ENCODE peak calls at places on chromosome 10, in six cellular contexts. One of them, this sample, is unnamed.

GRCh38 chr10:116151076-116151475 is 121.9 kb downstream of the GFRA1 start:
- DNase-seq in CD8-positive, alpha-beta memory T cell: no peak
- DNase-seq in transverse colon: no peak
- DNase-seq in heart right ventricle: no peak
- DNase-seq in astrocyte: no peak
- DNase-seq in A549: no peak
- DNase-seq in this sample: no peak

GRCh38 chr10:96747734-96748550 is 27.6 kb upstream of the PIK3AP1 start:
- DNase-seq in CD8-positive, alpha-beta memory T cell: no peak
- DNase-seq in transverse colon: no peak
- DNase-seq in heart right ventricle: no peak
- DNase-seq in astrocyte: no peak
- DNase-seq in A549: no peak
- DNase-seq in this sample: no peak

GRCh38 chr10:36462194-36462593 is 663.2 kb upstream of the ANKRD30A start:
- DNase-seq in CD8-positive, alpha-beta memory T cell: no peak
- DNase-seq in transverse colon: no peak
- DNase-seq in heart right ventricle: no peak
- DNase-seq in astrocyte: no peak
- DNase-seq in A549: no peak
- DNase-seq in this sample: no peak

GRCh38 chr10:81026597-81026996 is 488.9 kb downstream of the SH2D4B start:
- DNase-seq in CD8-positive, alpha-beta memory T cell: no peak
- DNase-seq in transverse colon: no peak
- DNase-seq in heart right ventricle: no peak
- DNase-seq in astrocyte: no peak
- DNase-seq in A549: no peak
- DNase-seq in this sample: no peak

GRCh38 chr10:101617824-101618568 is 29.9 kb downstream of the DPCD start:
- DNase-seq in CD8-positive, alpha-beta memory T cell: no peak
- DNase-seq in transverse colon: no peak
- DNase-seq in heart right ventricle: no peak
- DNase-seq in astrocyte: no peak
- DNase-seq in A549: no peak
- DNase-seq in this sample: no peak

GRCh38 chr10:132704008-132704814 is 81.7 kb downstream of the NKX6-2 start:
- DNase-seq in CD8-positive, alpha-beta memory T cell: no peak
- DNase-seq in transverse colon: no peak
- DNase-seq in heart right ventricle: no peak
- DNase-seq in astrocyte: no peak
- DNase-seq in A549: no peak
- DNase-seq in this sample: no peak

GRCh38 chr10:32150532-32151101 is 94.4 kb upstream of the KIF5B start:
- DNase-seq in CD8-positive, alpha-beta memory T cell: no peak
- DNase-seq in transverse colon: no peak
- DNase-seq in heart right ventricle: no peak
- DNase-seq in astrocyte: peak; percentile 57
- DNase-seq in A549: no peak
- DNase-seq in this sample: no peak

GRCh38 chr10:133527779-133528271 is 662 bp downstream of the CYP2E1 start:
- DNase-seq in CD8-positive, alpha-beta memory T cell: no peak
- DNase-seq in transverse colon: no peak
- DNase-seq in heart right ventricle: no peak
- DNase-seq in astrocyte: no peak
- DNase-seq in A549: no peak
- DNase-seq in this sample: peak; percentile 59

GRCh38 chr10:23345861-23346260 is 1.3 kb upstream of the C10orf67 start:
- DNase-seq in CD8-positive, alpha-beta memory T cell: no peak
- DNase-seq in transverse colon: no peak
- DNase-seq in heart right ventricle: no peak
- DNase-seq in astrocyte: peak; percentile 89
- DNase-seq in A549: peak; percentile 5
- DNase-seq in this sample: no peak

GRCh38 chr10:23395017-23395416 is 43.9 kb upstream of the OTUD1 start:
- DNase-seq in CD8-positive, alpha-beta memory T cell: no peak
- DNase-seq in transverse colon: no peak
- DNase-seq in heart right ventricle: no peak
- DNase-seq in astrocyte: no peak
- DNase-seq in A549: no peak
- DNase-seq in this sample: no peak

GRCh38 chr10:63466168-63466935 is 575 bp upstream of the JMJD1C start:
- DNase-seq in CD8-positive, alpha-beta memory T cell: peak; percentile 46
- DNase-seq in transverse colon: peak; percentile 64
- DNase-seq in heart right ventricle: peak; percentile 51
- DNase-seq in astrocyte: peak; percentile 58
- DNase-seq in A549: peak; percentile 70
- DNase-seq in this sample: peak; percentile 69

GRCh38 chr10:86402283-86402931 is 35.8 kb upstream of the GRID1 start:
- DNase-seq in CD8-positive, alpha-beta memory T cell: no peak
- DNase-seq in transverse colon: no peak
- DNase-seq in heart right ventricle: no peak
- DNase-seq in astrocyte: peak; percentile 39
- DNase-seq in A549: no peak
- DNase-seq in this sample: no peak

GRCh38 chr10:109328001-109328400 is 595.3 kb downstream of the XPNPEP1 start:
- DNase-seq in CD8-positive, alpha-beta memory T cell: no peak
- DNase-seq in transverse colon: no peak
- DNase-seq in heart right ventricle: no peak
- DNase-seq in astrocyte: no peak
- DNase-seq in A549: no peak
- DNase-seq in this sample: no peak

GRCh38 chr10:50152792-50153272 is 85.1 kb downstream of the WASHC2A start:
- DNase-seq in CD8-positive, alpha-beta memory T cell: no peak
- DNase-seq in transverse colon: no peak
- DNase-seq in heart right ventricle: no peak
- DNase-seq in astrocyte: no peak
- DNase-seq in A549: no peak
- DNase-seq in this sample: peak; percentile 62

GRCh38 chr10:34956756-34957155 is 133.4 kb downstream of the CUL2 start:
- DNase-seq in CD8-positive, alpha-beta memory T cell: no peak
- DNase-seq in transverse colon: no peak
- DNase-seq in heart right ventricle: no peak
- DNase-seq in astrocyte: no peak
- DNase-seq in A549: peak; percentile 33
- DNase-seq in this sample: no peak

GRCh38 chr10:15341502-15342128 is 29.5 kb downstream of the FAM171A1 start:
- DNase-seq in CD8-positive, alpha-beta memory T cell: no peak
- DNase-seq in transverse colon: no peak
- DNase-seq in heart right ventricle: no peak
- DNase-seq in astrocyte: no peak
- DNase-seq in A549: no peak
- DNase-seq in this sample: no peak

GRCh38 chr10:5545011-5545410 is 20.2 kb downstream of the CALML3 start:
- DNase-seq in CD8-positive, alpha-beta memory T cell: no peak
- DNase-seq in transverse colon: peak; percentile 4
- DNase-seq in heart right ventricle: no peak
- DNase-seq in astrocyte: no peak
- DNase-seq in A549: no peak
- DNase-seq in this sample: peak; percentile 12

GRCh38 chr10:61903184-61903990 is 1.9 kb downstream of the ARID5B start:
- DNase-seq in CD8-positive, alpha-beta memory T cell: peak; percentile 78
- DNase-seq in transverse colon: peak; percentile 76
- DNase-seq in heart right ventricle: peak; percentile 46
- DNase-seq in astrocyte: peak; percentile 73
- DNase-seq in A549: peak; percentile 25
- DNase-seq in this sample: peak; percentile 52

GRCh38 chr10:44312401-44312800 is 72.5 kb downstream of the CXCL12 start:
- DNase-seq in CD8-positive, alpha-beta memory T cell: no peak
- DNase-seq in transverse colon: no peak
- DNase-seq in heart right ventricle: no peak
- DNase-seq in astrocyte: no peak
- DNase-seq in A549: no peak
- DNase-seq in this sample: no peak

GRCh38 chr10:115942106-115942505 is 330.9 kb downstream of the GFRA1 start:
- DNase-seq in CD8-positive, alpha-beta memory T cell: no peak
- DNase-seq in transverse colon: no peak
- DNase-seq in heart right ventricle: no peak
- DNase-seq in astrocyte: no peak
- DNase-seq in A549: no peak
- DNase-seq in this sample: no peak

GRCh38 chr10:126931548-126931947 is 26.3 kb downstream of the DOCK1 start:
- DNase-seq in CD8-positive, alpha-beta memory T cell: no peak
- DNase-seq in transverse colon: no peak
- DNase-seq in heart right ventricle: no peak
- DNase-seq in astrocyte: no peak
- DNase-seq in A549: no peak
- DNase-seq in this sample: no peak
- H3K4me3 ChIP-seq in CD8-positive, alpha-beta memory T cell: no peak overlapping the region
- H3K4me3 ChIP-seq in transverse colon: no peak overlapping the region
- H3K4me3 ChIP-seq in heart right ventricle: peak overlapping the region; percentile 36
- H3K4me3 ChIP-seq in astrocyte: no peak overlapping the region
- H3K4me3 ChIP-seq in A549: no peak overlapping the region
- H3K4me3 ChIP-seq in this sample: no peak overlapping the region

GRCh38 chr10:121337356-121337936 is 260.8 kb downstream of the FGFR2 start:
- DNase-seq in CD8-positive, alpha-beta memory T cell: no peak
- DNase-seq in transverse colon: no peak
- DNase-seq in heart right ventricle: no peak
- DNase-seq in astrocyte: no peak
- DNase-seq in A549: no peak
- DNase-seq in this sample: peak; percentile 26

GRCh38 chr10:121335386-121335925 is 262.8 kb downstream of the FGFR2 start:
- DNase-seq in CD8-positive, alpha-beta memory T cell: no peak
- DNase-seq in transverse colon: no peak
- DNase-seq in heart right ventricle: no peak
- DNase-seq in astrocyte: no peak
- DNase-seq in A549: no peak
- DNase-seq in this sample: no peak

GRCh38 chr10:121338206-121338991 is 259.8 kb downstream of the FGFR2 start:
- DNase-seq in CD8-positive, alpha-beta memory T cell: no peak
- DNase-seq in transverse colon: no peak
- DNase-seq in heart right ventricle: no peak
- DNase-seq in astrocyte: no peak
- DNase-seq in A549: no peak
- DNase-seq in this sample: no peak

GRCh38 chr10:121339136-121339535 is 259.1 kb downstream of the FGFR2 start:
- DNase-seq in CD8-positive, alpha-beta memory T cell: no peak
- DNase-seq in transverse colon: no peak
- DNase-seq in heart right ventricle: no peak
- DNase-seq in astrocyte: no peak
- DNase-seq in A549: no peak
- DNase-seq in this sample: no peak

GRCh38 chr10:121340176-121340850 is 257.9 kb downstream of the FGFR2 start:
- DNase-seq in CD8-positive, alpha-beta memory T cell: no peak
- DNase-seq in transverse colon: no peak
- DNase-seq in heart right ventricle: no peak
- DNase-seq in astrocyte: no peak
- DNase-seq in A549: no peak
- DNase-seq in this sample: no peak
- H3K4me3 ChIP-seq in CD8-positive, alpha-beta memory T cell: no peak overlapping the region
- H3K4me3 ChIP-seq in transverse colon: no peak overlapping the region
- H3K4me3 ChIP-seq in heart right ventricle: no peak overlapping the region
- H3K4me3 ChIP-seq in astrocyte: no peak overlapping the region
- H3K4me3 ChIP-seq in A549: no peak overlapping the region
- H3K4me3 ChIP-seq in this sample: no peak overlapping the region

DNA sequence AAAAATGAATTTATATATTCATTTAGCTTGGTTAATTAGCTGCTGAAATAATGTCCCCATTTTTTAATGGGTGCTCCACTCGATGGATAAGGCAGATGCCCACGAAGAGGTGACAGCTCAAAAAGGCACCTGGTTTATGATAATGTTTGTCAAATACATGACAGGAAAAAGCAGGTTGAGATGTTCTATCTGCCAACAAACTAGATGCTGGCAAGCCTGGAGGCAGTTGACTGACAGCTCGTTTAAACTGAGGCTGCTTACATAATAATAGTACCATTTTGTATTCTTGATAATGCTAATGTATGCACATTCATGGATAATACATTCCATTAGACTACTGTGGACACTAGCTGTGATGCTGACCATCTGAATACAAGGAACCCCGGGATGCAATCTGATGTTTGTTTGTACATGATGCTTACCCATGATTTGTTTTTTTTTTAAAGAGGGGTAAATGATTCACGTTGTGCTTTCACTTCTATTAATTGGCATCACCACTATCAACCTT is 69.0 kb upstream of the GPR158 start:
- DNase-seq in CD8-positive, alpha-beta memory T cell: no peak
- DNase-seq in transverse colon: no peak
- DNase-seq in heart right ventricle: no peak
- DNase-seq in astrocyte: no peak
- DNase-seq in A549: no peak
- DNase-seq in this sample: no peak
- H3K4me3 ChIP-seq in CD8-positive, alpha-beta memory T cell: no peak overlapping the region
- H3K4me3 ChIP-seq in transverse colon: no peak overlapping the region
- H3K4me3 ChIP-seq in heart right ventricle: no peak overlapping the region
- H3K4me3 ChIP-seq in astrocyte: no peak overlapping the region
- H3K4me3 ChIP-seq in A549: no peak overlapping the region
- H3K4me3 ChIP-seq in this sample: no peak overlapping the region

DNA sequence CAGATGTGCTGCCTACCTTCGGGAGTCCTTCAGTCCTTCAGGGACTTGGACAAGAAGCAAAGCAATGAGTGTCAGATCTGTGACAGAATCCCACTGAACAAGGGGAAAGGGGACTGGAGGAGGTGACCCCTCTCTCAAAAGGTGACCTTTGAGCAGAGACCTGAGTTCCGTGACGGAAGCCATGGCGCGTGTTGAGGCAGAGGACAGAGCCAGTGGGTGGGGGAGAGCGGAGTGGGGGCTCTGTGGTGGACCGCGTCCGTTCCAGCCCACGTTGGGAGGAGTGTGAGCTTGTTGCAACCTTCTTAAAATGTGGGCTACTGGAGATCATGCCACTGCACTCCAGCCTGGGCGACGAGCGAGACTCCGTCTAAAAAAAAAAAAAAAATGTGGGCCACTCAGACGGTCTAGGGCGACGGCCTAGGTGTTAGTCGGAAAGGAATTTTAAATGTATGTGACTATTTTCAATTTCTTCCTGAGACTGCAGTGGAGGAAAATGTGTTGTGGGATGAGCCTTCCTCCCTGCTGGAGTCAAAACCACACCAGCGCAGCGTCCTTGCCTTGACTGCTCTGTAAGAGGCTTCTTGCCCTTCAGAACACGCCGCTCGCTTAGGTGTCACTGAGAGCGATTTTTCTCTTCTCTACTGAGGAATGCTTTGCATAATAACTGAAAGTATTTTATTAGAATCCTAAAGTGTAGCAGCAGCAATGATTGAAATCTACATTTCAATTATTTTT is 272.7 kb downstream of the CELF2 start:
- DNase-seq in CD8-positive, alpha-beta memory T cell: no peak
- DNase-seq in transverse colon: no peak
- DNase-seq in heart right ventricle: no peak
- DNase-seq in astrocyte: no peak
- DNase-seq in A549: no peak
- DNase-seq in this sample: no peak
- H3K4me3 ChIP-seq in CD8-positive, alpha-beta memory T cell: no peak overlapping the region
- H3K4me3 ChIP-seq in transverse colon: no peak overlapping the region
- H3K4me3 ChIP-seq in heart right ventricle: no peak overlapping the region
- H3K4me3 ChIP-seq in astrocyte: no peak overlapping the region
- H3K4me3 ChIP-seq in A549: no peak overlapping the region
- H3K4me3 ChIP-seq in this sample: no peak overlapping the region

This sample was measured in body of pancreas.